ENCODE peak calls at places on chromosomes 5 and 9, in six cellular contexts. D, P, A, F, Y and L are unnamed samples.
A peak's percentile ranks its signal among the peaks of the same experiment; 100 is the strongest.

GRCh38 chr9:126945682-126946081 is 31.1 kb downstream of the RALGPS1 start:
- DNase-seq in D (no peak), P (no peak), A (peak; percentile 50), F (peak; percentile 42), Y (no peak), L (no peak)

GRCh38 chr9:88732128-88732527 is 197.2 kb downstream of the NXNL2 start:
- DNase-seq in D (no peak), P (no peak), A (peak; percentile 92), F (peak; percentile 92), Y (no peak), L (no peak)

GRCh38 chr5:14870347-14871083 is 1.1 kb downstream of the ANKH start:
- DNase-seq in D (no peak), P (no peak), A (no peak), F (no peak), Y (peak; percentile 29), L (peak; percentile 61)

GRCh38 chr9:114856942-114857315 is 51.1 kb upstream of the TNFSF15 start:
- DNase-seq in D (no peak), P (no peak), A (no peak), F (no peak), Y (no peak), L (no peak)

GRCh38 chr5:12586406-12586805 is 682.2 kb upstream of the CTNND2 start:
- DNase-seq in D (no peak), P (no peak), A (no peak), F (no peak), Y (no peak), L (no peak)

GRCh38 chr5:24314106-24314505 is 330.7 kb downstream of the CDH10 start:
- DNase-seq in D (no peak), P (no peak), A (no peak), F (no peak), Y (no peak), L (no peak)

GRCh38 chr5:44266882-44267577 is 122.2 kb downstream of the FGF10 start:
- DNase-seq in D (no peak), P (no peak), A (no peak), F (no peak), Y (no peak), L (no peak)

GRCh38 chr9:127837346-127837745 is 17.1 kb downstream of the ENG start:
- DNase-seq in D (no peak), P (no peak), A (peak; percentile 37), F (no peak), Y (no peak), L (no peak)

GRCh38 chr5:5536871-5537270 is 114.4 kb downstream of the ICE1 start:
- DNase-seq in D (no peak), P (no peak), A (no peak), F (no peak), Y (no peak), L (no peak)

GRCh38 chr5:87109749-87110148 is 157.9 kb upstream of the RASA1 start:
- DNase-seq in D (no peak), P (no peak), A (no peak), F (no peak), Y (no peak), L (no peak)

GRCh38 chr5:36090033-36090432 is 23.4 kb upstream of the UGT3A2 start:
- DNase-seq in D (peak; percentile 50), P (no peak), A (peak; percentile 24), F (peak; percentile 32), Y (no peak), L (peak; percentile 58)

GRCh38 chr9:19461135-19461534 is 52.3 kb downstream of the ACER2 start:
- DNase-seq in D (no peak), P (no peak), A (no peak), F (no peak), Y (no peak), L (no peak)

GRCh38 chr5:173231996-173232498 is 3.0 kb downstream of the NKX2-5 start:
- DNase-seq in D (no peak), P (no peak), A (no peak), F (no peak), Y (no peak), L (no peak)

GRCh38 chr5:170269579-170269978 is 28.0 kb downstream of the LCP2 start:
- DNase-seq in D (peak; percentile 62), P (no peak), A (no peak), F (no peak), Y (no peak), L (no peak)

GRCh38 chr9:27530915-27531762 is 1.5 kb upstream of the MOB3B start:
- DNase-seq in D (no peak), P (no peak), A (no peak), F (no peak), Y (no peak), L (no peak)

GRCh38 chr5:119340597-119341218 is 15.1 kb upstream of the TNFAIP8 start:
- DNase-seq in D (no peak), P (no peak), A (no peak), F (no peak), Y (no peak), L (peak; percentile 97)

GRCh38 chr9:87516222-87516930 is 18.7 kb downstream of the DAPK1 start:
- DNase-seq in D (no peak), P (no peak), A (peak; percentile 91), F (peak; percentile 79), Y (no peak), L (no peak)

GRCh38 chr9:98438701-98439100 is 183.3 kb upstream of the TBC1D2 start:
- DNase-seq in D (no peak), P (no peak), A (peak; percentile 9), F (no peak), Y (no peak), L (no peak)

GRCh38 chr5:35171108-35171507 is 59.2 kb downstream of the PRLR start:
- DNase-seq in D (no peak), P (no peak), A (no peak), F (no peak), Y (no peak), L (no peak)

GRCh38 chr9:16659096-16659495 is 211.4 kb downstream of the BNC2 start:
- DNase-seq in D (no peak), P (no peak), A (no peak), F (no peak), Y (no peak), L (no peak)

GRCh38 chr9:36337865-36338264 is 62.2 kb downstream of the RNF38 start:
- DNase-seq in D (peak; percentile 33), P (no peak), A (peak; percentile 57), F (peak; percentile 54), Y (no peak), L (no peak)

GRCh38 chr9:37622462-37622861 is 28.3 kb upstream of the FRMPD1 start:
- DNase-seq in D (no peak), P (no peak), A (no peak), F (no peak), Y (no peak), L (no peak)

GRCh38 chr5:179759961-179760541 is 27.4 kb downstream of the MAML1 start:
- DNase-seq in D (no peak), P (no peak), A (no peak), F (no peak), Y (no peak), L (peak; percentile 49)

GRCh38 chr5:54764691-54765090 is 220.7 kb downstream of the ESM1 start:
- DNase-seq in D (no peak), P (no peak), A (peak; percentile 29), F (peak; percentile 32), Y (no peak), L (no peak)

GRCh38 chr9:126448865-126449577 is 122.4 kb downstream of the MVB12B start:
- DNase-seq in D (no peak), P (no peak), A (no peak), F (no peak), Y (no peak), L (no peak)

GRCh38 chr9:87336914-87337333 is 160.7 kb upstream of the DAPK1 start:
- DNase-seq in D (peak; percentile 68), P (no peak), A (peak; percentile 93), F (peak; percentile 91), Y (no peak), L (peak; percentile 79)

GRCh38 chr5:60386398-60386797 is 313.6 kb downstream of the DEPDC1B start:
- DNase-seq in D (no peak), P (no peak), A (no peak), F (no peak), Y (no peak), L (no peak)

GRCh38 chr9:71446499-71447411 is 321.6 kb downstream of the CEMIP2 start:
- DNase-seq in D (peak; percentile 33), P (no peak), A (peak; percentile 72), F (peak; percentile 68), Y (no peak), L (peak; percentile 65)

GRCh38 chr9:118929317-118929716 is 439.9 kb downstream of the BRINP1 start:
- DNase-seq in D (peak; percentile 3), P (no peak), A (no peak), F (no peak), Y (no peak), L (no peak)

DNA sequence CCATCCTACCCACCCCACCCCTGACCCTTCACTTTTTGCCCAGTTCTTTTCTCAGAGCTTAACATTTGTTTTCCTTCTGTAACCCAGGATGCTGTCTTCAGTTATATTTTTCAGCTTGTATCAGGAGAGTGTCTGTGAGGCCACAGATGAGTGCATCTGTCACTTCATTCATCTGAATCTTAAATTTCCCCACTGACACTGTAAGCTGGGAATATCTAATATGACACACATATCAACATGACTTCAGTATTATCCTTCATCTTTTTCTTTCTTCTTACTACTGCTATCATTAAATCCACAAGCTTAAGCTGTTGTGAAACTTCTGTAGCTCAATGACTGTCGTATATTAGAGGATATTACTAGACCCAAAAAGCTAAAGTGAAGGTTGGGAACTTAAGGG is 4.9 kb downstream of the MARCHF3 start:
- DNase-seq in D (no peak), P (no peak), A (no peak), F (no peak), Y (no peak), L (no peak)
- TF ChIP-seq CTCF in D (no peak), P (no peak), A (no peak), F (no peak), Y (no peak), L (no peak)

GRCh38 chr5:131281868-131282234 is 18.0 kb downstream of the CDC42SE2 start:
- DNase-seq in D (no peak), P (no peak), A (no peak), F (no peak), Y (no peak), L (no peak)
- H3K4me3 ChIP-seq in D (peak overlapping the region; percentile 13), P (peak overlapping the region; percentile 2), A (no peak overlapping the region), F (no peak overlapping the region), Y (peak overlapping the region; percentile 34), L (peak overlapping the region; percentile 56)

GRCh38 chr5:150778517-150779396 is at the start of gene SMIM3:
- DNase-seq in D (peak; percentile 44), P (no peak), A (peak; percentile 84), F (peak; percentile 71), Y (peak; percentile 69), L (peak; percentile 52)
- TF ChIP-seq CTCF in D (peak; percentile 67), P (peak; percentile 28), A (peak; percentile 55), F (peak; percentile 41), Y (no peak), L (peak; percentile 34)

GRCh38 chr5:66472010-66472409 is 124.2 kb upstream of the MAST4 start:
- DNase-seq in D (no peak), P (no peak), A (no peak), F (no peak), Y (no peak), L (no peak)
- H3K4me3 ChIP-seq in D (no peak overlapping the region), P (no peak overlapping the region), A (no peak overlapping the region), F (no peak overlapping the region), Y (no peak overlapping the region), L (no peak overlapping the region)

DNA sequence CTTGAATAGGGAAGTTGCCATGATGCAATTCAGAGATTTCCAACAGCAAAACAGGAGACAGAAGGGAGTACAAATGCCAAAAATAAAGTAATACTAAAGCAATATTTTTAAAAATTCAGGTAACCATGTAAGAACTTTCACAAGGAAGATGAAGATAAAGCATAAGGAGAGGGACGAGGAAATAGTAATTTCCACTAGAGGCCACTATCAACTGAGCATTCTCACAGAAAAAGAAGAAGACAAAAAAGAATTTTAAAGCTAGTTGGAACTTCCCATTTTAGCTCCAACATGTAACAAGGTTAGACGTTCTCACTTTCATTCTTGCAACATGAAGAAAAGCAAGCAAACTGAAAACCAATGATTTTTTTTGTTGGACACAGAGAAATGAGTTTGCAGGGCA is 779.9 kb upstream of the CDH6 start:
- DNase-seq in D (no peak), P (no peak), A (no peak), F (no peak), Y (no peak), L (no peak)
- TF ChIP-seq CTCF in D (no peak), P (no peak), A (no peak), F (no peak), Y (no peak), L (no peak)